ENCODE peak calls at places on chromosomes 2 and 18, in seven cellular contexts. T, Q, N, O, I, W and Y are unnamed samples.

GRCh38 chr18:79601234-79601633 is 78.4 kb upstream of the CTDP1 start:
- DNase-seq in I (no peak), N (no peak), T (no peak), O (no peak), Q (peak; percentile 3), W (no peak), Y (no peak)

GRCh38 chr2:168780671-168781071 is 21.8 kb upstream of the NOSTRIN start:
- DNase-seq in Q (peak; percentile 53), O (peak; percentile 59), I (no peak), W (no peak), N (no peak), T (no peak), Y (no peak)

GRCh38 chr18:27017901-27018500 is 152.5 kb upstream of the AQP4 start:
- DNase-seq in N (peak; percentile 13), T (no peak), Q (no peak), I (peak; percentile 26), W (no peak), O (peak; percentile 45), Y (no peak)

GRCh38 chr2:134491796-134492441 is 226.9 kb downstream of the TMEM163 start:
- DNase-seq in I (no peak), O (peak; percentile 70), T (no peak), W (no peak), Q (peak; percentile 46), N (no peak), Y (peak; percentile 59)

GRCh38 chr2:160417745-160418397 is 75.7 kb downstream of the RBMS1 start:
- DNase-seq in W (no peak), Q (no peak), T (no peak), I (peak; percentile 50), N (no peak), O (peak; percentile 90), Y (no peak)

GRCh38 chr2:162435676-162436075 is 91.7 kb downstream of the GCA start:
- DNase-seq in O (peak; percentile 24), Q (no peak), W (no peak), I (no peak), T (no peak), N (no peak), Y (no peak)

GRCh38 chr2:190407246-190407661 is 901 bp upstream of the MFSD6 start:
- DNase-seq in I (no peak), T (no peak), N (peak; percentile 14), Q (no peak), O (peak; percentile 5), W (no peak), Y (no peak)

GRCh38 chr2:341017-341542 is 53.2 kb upstream of the ALKAL2 start:
- DNase-seq in N (no peak), W (no peak), O (no peak), T (no peak), Q (no peak), I (no peak), Y (no peak)

GRCh38 chr2:172674034-172674967 is 61.3 kb upstream of the RAPGEF4 start:
- DNase-seq in O (no peak), N (no peak), I (peak; percentile 64), Q (peak; percentile 63), T (no peak), W (no peak), Y (peak; percentile 66)

GRCh38 chr2:129619471-129619870 is 360.0 kb upstream of the RAB6C start:
- DNase-seq in O (no peak), T (no peak), Q (no peak), I (no peak), W (no peak), N (no peak), Y (peak; percentile 15)

GRCh38 chr2:66134113-66134730 is 300.7 kb upstream of the MEIS1 start:
- DNase-seq in T (no peak), Q (no peak), I (no peak), W (no peak), O (no peak), N (no peak), Y (no peak)

GRCh38 chr2:154963509-154963908 is 265.0 kb downstream of the KCNJ3 start:
- DNase-seq in I (no peak), N (no peak), Q (no peak), T (no peak), O (no peak), W (no peak), Y (no peak)

GRCh38 chr2:219287569-219288265 is 8.6 kb downstream of the DNAJB2 start:
- DNase-seq in O (no peak), Q (no peak), I (no peak), T (no peak), W (no peak), N (no peak), Y (no peak)

GRCh38 chr2:127072380-127072779 is 34.6 kb downstream of the BIN1 start:
- DNase-seq in W (no peak), T (no peak), O (no peak), Q (no peak), N (no peak), I (no peak), Y (no peak)

GRCh38 chr2:127074358-127074757 is 32.6 kb downstream of the BIN1 start:
- DNase-seq in W (no peak), N (no peak), T (no peak), Q (no peak), I (no peak), O (no peak), Y (no peak)

GRCh38 chr2:127072970-127073369 is 34.0 kb downstream of the BIN1 start:
- DNase-seq in O (no peak), T (no peak), W (no peak), Q (no peak), I (no peak), N (no peak), Y (no peak)

GRCh38 chr2:127070221-127070620 is 36.7 kb downstream of the BIN1 start:
- DNase-seq in O (no peak), I (no peak), T (no peak), Q (no peak), N (no peak), W (no peak), Y (no peak)

GRCh38 chr2:127071901-127072328 is 35.0 kb downstream of the BIN1 start:
- DNase-seq in W (no peak), T (no peak), I (no peak), N (no peak), Q (no peak), O (no peak), Y (no peak)
- TF ChIP-seq CTCF in W (no peak), T (no peak), I (no peak), N (no peak), Q (no peak), O (no peak), Y (no peak)

DNA sequence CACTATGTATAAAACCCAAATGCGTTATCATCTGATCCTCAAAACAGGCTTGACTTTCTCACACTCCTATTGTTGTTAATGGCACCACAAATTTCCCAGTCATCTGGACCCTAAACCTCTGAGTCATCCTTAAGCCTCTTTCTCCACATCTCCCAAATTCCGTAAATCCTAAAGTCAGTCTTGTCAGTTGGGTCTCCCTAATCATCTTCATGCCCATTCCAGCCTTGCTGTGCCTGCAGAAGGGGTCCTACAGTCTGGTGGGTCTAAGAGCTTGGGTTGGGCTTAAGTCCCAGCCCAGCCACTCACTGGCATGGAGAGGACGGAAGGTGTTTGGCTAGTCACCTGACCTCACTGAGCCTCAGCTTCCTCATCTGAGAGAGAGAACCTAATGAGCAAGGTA is 265.1 kb upstream of the SIX3 start:
- DNase-seq in W (no peak), I (no peak), T (no peak), N (no peak), O (no peak), Q (no peak), Y (no peak)
- H3K4me1 ChIP-seq in W (no peaks in the 10 kb centered on the region), I (no peaks in the 10 kb centered on the region), T (no peaks in the 10 kb centered on the region), N (peaks cover 7% of the 10 kb centered on the region), O (no peaks in the 10 kb centered on the region), Q (no peaks in the 10 kb centered on the region), Y (no peaks in the 10 kb centered on the region)

GRCh38 chr2:54457326-54458023 is 1.3 kb downstream of the SPTBN1 start:
- DNase-seq in T (no peak), I (peak; percentile 30), Q (no peak), W (peak; percentile 39), O (peak; percentile 55), N (peak; percentile 43), Y (no peak)

GRCh38 chr2:54456526-54457325 is 599 bp downstream of the SPTBN1 start:
- DNase-seq in O (peak; percentile 25), N (peak; percentile 47), T (no peak), Q (peak; percentile 52), I (peak; percentile 68), W (peak; percentile 46), Y (peak; percentile 22)

GRCh38 chr2:54454922-54455583 is 1.1 kb upstream of the SPTBN1 start:
- DNase-seq in N (no peak), O (peak; percentile 31), W (peak; percentile 36), I (peak; percentile 26), Q (peak; percentile 47), T (no peak), Y (peak; percentile 39)

GRCh38 chr2:54455584-54456525 is at the start of gene SPTBN1:
- DNase-seq in I (peak; percentile 94), N (peak; percentile 49), O (peak; percentile 66), W (peak; percentile 93), Q (peak; percentile 93), T (peak; percentile 36), Y (peak; percentile 86)

DNA sequence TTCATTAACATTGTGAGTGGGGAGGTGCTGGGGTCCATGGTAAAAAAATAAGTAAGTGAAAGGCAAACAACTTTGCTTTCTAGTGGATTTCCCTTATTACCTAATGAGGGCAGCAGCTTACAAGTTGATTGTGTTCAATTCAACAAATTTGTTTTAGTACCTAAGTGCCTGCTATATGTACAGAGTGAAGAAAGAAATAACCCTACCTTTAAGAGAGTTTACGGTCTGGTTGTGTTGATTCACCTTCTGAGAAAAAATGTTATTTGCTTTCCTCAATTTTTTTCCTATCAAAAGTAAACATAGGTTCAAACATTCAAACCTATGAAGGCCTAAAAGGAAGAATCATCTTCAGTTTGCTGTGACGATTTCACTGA is 1.6 kb upstream of the SPTBN1 start:
- DNase-seq in I (no peak), Q (no peak), W (no peak), O (peak; percentile 36), T (no peak), N (peak; percentile 16), Y (no peak)
- TF ChIP-seq CTCF in I (no peak), Q (no peak), W (no peak), O (no peak), T (no peak), N (peak; percentile 24), Y (no peak)

GRCh38 chr2:102764083-102764482 is 2.3 kb downstream of the TMEM182 start:
- DNase-seq in T (no peak), W (no peak), I (no peak), Q (no peak), O (no peak), N (no peak), Y (no peak)

GRCh38 chr2:102768253-102768652 is 6.4 kb downstream of the TMEM182 start:
- DNase-seq in I (no peak), T (no peak), W (no peak), O (no peak), N (no peak), Q (peak; percentile 69), Y (no peak)

GRCh38 chr2:102761763-102762162 is at the start of gene TMEM182:
- DNase-seq in T (no peak), N (no peak), I (no peak), Q (no peak), W (peak; percentile 17), O (no peak), Y (no peak)

GRCh38 chr2:102768892-102769291 is 7.1 kb downstream of the TMEM182 start:
- DNase-seq in W (no peak), N (no peak), Q (no peak), I (no peak), T (no peak), O (no peak), Y (no peak)

DNA sequence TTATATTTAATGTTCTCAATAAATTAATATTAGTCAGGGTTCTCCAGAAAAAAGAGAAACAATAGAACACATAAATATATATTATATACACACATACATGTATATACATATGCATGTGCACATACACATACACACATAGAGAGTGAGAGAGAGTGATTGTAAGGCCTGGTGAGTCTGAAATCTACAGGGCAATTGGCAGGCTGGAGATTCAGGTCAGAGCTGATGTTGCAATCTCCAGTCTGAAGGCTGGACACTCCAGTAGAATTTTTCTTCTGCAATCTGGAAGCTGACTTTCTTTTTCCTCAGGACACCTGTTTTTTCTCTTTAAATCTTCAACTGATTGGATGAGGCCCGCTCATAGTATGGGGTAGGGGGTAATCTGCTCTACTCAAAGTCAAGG is 3.2 kb downstream of the TMEM182 start:
- DNase-seq in W (no peak), N (no peak), I (no peak), T (no peak), O (no peak), Q (peak; percentile 59), Y (no peak)
- H3K4me1 ChIP-seq in W (no peaks in the 10 kb centered on the region), N (no peaks in the 10 kb centered on the region), I (no peaks in the 10 kb centered on the region), T (no peaks in the 10 kb centered on the region), O (no peaks in the 10 kb centered on the region), Q (peaks cover 16% of the 10 kb centered on the region), Y (no peaks in the 10 kb centered on the region)